ENCODE peak calls at places on chromosome 17, in eight cellular contexts. G is amygdala; N is HS-27A; W is lung microvascular endothelial cell; J is stimulated activated CD8-positive, alpha-beta memory T cell treated with anti-CD3 and anti-CD28 coated beads, Interleukin-2, amount 100 ng/mL, for 1 hour; V is activated naive CD4-positive, alpha-beta T cell treated with anti-CD3 and anti-CD28 coated beads for 36 hours; E is prostate gland; Z is head of caudate nucleus. C is an unnamed sample.

GRCh38 chr17:56478836-56479447 is 114.6 kb upstream of the NOG start:
- DNase-seq in G (no peak), N (peak), W (peak), J (no peak), V (peak), E (no peak), Z (peak), C (no peak)

GRCh38 chr17:2085648-2085949 is 30.7 kb downstream of the HIC1 start:
- DNase-seq in G (no peak), N (no peak), W (peak), J (no peak), V (no peak), E (no peak), Z (no peak), C (no peak)

GRCh38 chr17:40173091-40173777 is 4.0 kb upstream of the RAPGEFL1 start:
- DNase-seq in G (no peak), N (no peak), W (no peak), J (no peak), V (no peak), E (no peak), Z (no peak), C (no peak)

GRCh38 chr17:67442787-67443624 is 65.9 kb downstream of the PITPNC1 start:
- DNase-seq in G (no peak), N (no peak), W (peak), J (no peak), V (peak), E (no peak), Z (no peak), C (no peak)

GRCh38 chr17:67353929-67354557 is 12.3 kb downstream of the PSMD12 start:
- DNase-seq in G (no peak), N (no peak), W (no peak), J (no peak), V (no peak), E (no peak), Z (no peak), C (no peak)

GRCh38 chr17:77723909-77724875 is 234.3 kb upstream of the TNRC6C start:
- DNase-seq in G (no peak), N (no peak), W (no peak), J (no peak), V (no peak), E (no peak), Z (no peak), C (no peak)

GRCh38 chr17:18314059-18314730 is 599 bp downstream of the TOP3A start:
- DNase-seq in G (no peak), N (no peak), W (peak), J (no peak), V (peak), E (peak), Z (no peak), C (no peak)

GRCh38 chr17:63071797-63072196 is 105.8 kb downstream of the TANC2 start:
- DNase-seq in G (no peak), N (no peak), W (no peak), J (no peak), V (no peak), E (no peak), Z (no peak), C (no peak)

GRCh38 chr17:41754066-41754465 is 19.6 kb upstream of the HAP1 start:
- DNase-seq in G (no peak), N (no peak), W (no peak), J (no peak), V (no peak), E (no peak), Z (no peak), C (no peak)

GRCh38 chr17:72342582-72343527 is 222.0 kb downstream of the SOX9 start:
- DNase-seq in G (peak), N (no peak), W (no peak), J (no peak), V (no peak), E (no peak), Z (peak), C (no peak)

GRCh38 chr17:42248351-42249179 is 27.6 kb downstream of the STAT5B start:
- DNase-seq in G (peak), N (no peak), W (peak), J (peak), V (peak), E (peak), Z (peak), C (no peak)

GRCh38 chr17:72466606-72467005 is 345.8 kb downstream of the SOX9 start:
- DNase-seq in G (no peak), N (no peak), W (no peak), J (no peak), V (no peak), E (no peak), Z (no peak), C (no peak)

GRCh38 chr17:2749784-2750181 is 331 bp upstream of the CCDC92B start:
- DNase-seq in G (peak), N (no peak), W (peak), J (peak), V (peak), E (peak), Z (peak), C (no peak)

GRCh38 chr17:1354022-1354421 is 46.0 kb downstream of the YWHAE start:
- DNase-seq in G (no peak), N (no peak), W (no peak), J (no peak), V (no peak), E (no peak), Z (no peak), C (no peak)

GRCh38 chr17:76584427-76585047 is 1.1 kb downstream of the ST6GALNAC2 start:
- DNase-seq in G (no peak), N (no peak), W (no peak), J (no peak), V (no peak), E (no peak), Z (no peak), C (no peak)

GRCh38 chr17:18025596-18026407 is 13.2 kb downstream of the ATPAF2 start:
- DNase-seq in G (no peak), N (no peak), W (peak), J (no peak), V (peak), E (no peak), Z (peak), C (no peak)

GRCh38 chr17:28686296-28686695 is 24.3 kb downstream of the SUPT6H start:
- DNase-seq in G (no peak), N (no peak), W (no peak), J (no peak), V (no peak), E (no peak), Z (no peak), C (no peak)

GRCh38 chr17:10316986-10317834 is 55.6 kb downstream of the MYH13 start:
- DNase-seq in G (no peak), N (no peak), W (peak), J (no peak), V (peak), E (peak), Z (peak), C (no peak)

GRCh38 chr17:61567045-61567802 is 23.8 kb downstream of the NACA2 start:
- DNase-seq in G (no peak), N (no peak), W (no peak), J (no peak), V (no peak), E (no peak), Z (no peak), C (no peak)

GRCh38 chr17:73798111-73798748 is 154.0 kb upstream of the SDK2 start:
- DNase-seq in G (no peak), N (peak), W (peak), J (no peak), V (no peak), E (no peak), Z (no peak), C (peak)

GRCh38 chr17:39450847-39451581 is at the start of gene MED1:
- DNase-seq in G (peak), N (peak), W (peak), J (peak), V (peak), E (peak), Z (peak), C (peak)

GRCh38 chr17:36608794-36609497 is 7.6 kb downstream of the MRM1 start:
- DNase-seq in G (peak), N (no peak), W (peak), J (no peak), V (peak), E (peak), Z (peak), C (no peak)

GRCh38 chr17:77313831-77314230 is 173.1 kb downstream of the SEC14L1 start:
- DNase-seq in G (no peak), N (no peak), W (no peak), J (no peak), V (no peak), E (no peak), Z (no peak), C (no peak)

GRCh38 chr17:67232441-67232840 is 12.6 kb downstream of the HELZ start:
- DNase-seq in G (no peak), N (no peak), W (no peak), J (no peak), V (no peak), E (no peak), Z (no peak), C (no peak)

GRCh38 chr17:72616457-72616856 is 476.0 kb downstream of the SLC39A11 start:
- DNase-seq in G (no peak), N (no peak), W (no peak), J (no peak), V (no peak), E (no peak), Z (no peak), C (no peak)

GRCh38 chr17:6387442-6387841 is 47.5 kb downstream of the AIPL1 start:
- DNase-seq in G (no peak), N (no peak), W (no peak), J (no peak), V (no peak), E (no peak), Z (no peak), C (no peak)

GRCh38 chr17:15490634-15491261 is 23.3 kb upstream of the CDRT4 start:
- DNase-seq in G (peak), N (peak), W (peak), J (no peak), V (peak), E (no peak), Z (peak), C (no peak)

GRCh38 chr17:6430769-6431168 is 4.2 kb downstream of the AIPL1 start:
- DNase-seq in G (no peak), N (no peak), W (no peak), J (no peak), V (no peak), E (no peak), Z (no peak), C (no peak)

GRCh38 chr17:61611323-61611722 is 20.3 kb upstream of the NACA2 start:
- DNase-seq in G (no peak), N (no peak), W (no peak), J (no peak), V (no peak), E (no peak), Z (no peak), C (no peak)

GRCh38 chr17:82457790-82458129 is 781 bp upstream of the NARF start:
- DNase-seq in G (no peak), N (no peak), W (no peak), J (no peak), V (no peak), E (no peak), Z (no peak), C (no peak)

GRCh38 chr17:44362964-44363612 is 565 bp downstream of the FAM171A2 start:
- DNase-seq in G (peak), N (no peak), W (peak), J (no peak), V (no peak), E (no peak), Z (peak), C (no peak)

GRCh38 chr17:77223642-77224420 is 83.1 kb downstream of the SEC14L1 start:
- DNase-seq in G (no peak), N (no peak), W (no peak), J (no peak), V (no peak), E (no peak), Z (no peak), C (no peak)

GRCh38 chr17:30393911-30394867 is 15.5 kb downstream of the CPD start:
- DNase-seq in G (no peak), N (no peak), W (no peak), J (no peak), V (no peak), E (no peak), Z (no peak), C (no peak)

GRCh38 chr17:49356320-49356719 is 5.7 kb downstream of the ZNF652 start:
- DNase-seq in G (no peak), N (no peak), W (no peak), J (no peak), V (no peak), E (no peak), Z (no peak), C (no peak)

GRCh38 chr17:8875416-8875815 is 7.9 kb upstream of the PIK3R6 start:
- DNase-seq in G (no peak), N (no peak), W (no peak), J (no peak), V (no peak), E (no peak), Z (no peak), C (no peak)

GRCh38 chr17:68732301-68732749 is 131.2 kb upstream of the FAM20A start:
- DNase-seq in G (no peak), N (no peak), W (no peak), J (no peak), V (peak), E (no peak), Z (no peak), C (no peak)